ENCODE peak calls at places on chromosomes 11 and 22, in six cellular contexts. C is NT2/D1, P is H1, H is GM12878, L is K562, G is HepG2. V is an unnamed sample.

GRCh38 chr22:49521787-49522224 is 305.9 kb downstream of the BRD1 start:
- DNase-seq in C (no peak), H (no peak), L (no peak), P (no peak), G (no peak), V (no peak)

GRCh38 chr11:69588270-69588669 is 52.7 kb upstream of the CCND1 start:
- DNase-seq in H (no peak), L (no peak), G (peak), C (no peak), P (no peak), V (peak)

GRCh38 chr22:45542001-45542520 is 39.4 kb downstream of the FBLN1 start:
- DNase-seq in H (no peak), C (no peak), G (no peak), P (no peak), L (no peak), V (no peak)

GRCh38 chr11:130523166-130523565 is 74.7 kb downstream of the ADAMTS15 start:
- DNase-seq in G (no peak), L (no peak), H (no peak), C (no peak), P (no peak), V (no peak)

GRCh38 chr11:114607753-114608459 is 12.3 kb upstream of the NXPE4 start:
- DNase-seq in C (no peak), L (no peak), P (no peak), G (no peak), H (no peak), V (no peak)

GRCh38 chr11:134027671-134028070 is 41.2 kb upstream of the JAM3 start:
- DNase-seq in C (no peak), H (no peak), L (no peak), G (no peak), P (no peak), V (no peak)

GRCh38 chr22:20245577-20246367 is 22.3 kb downstream of the RTN4R start:
- DNase-seq in H (no peak), C (no peak), L (no peak), G (no peak), P (no peak), V (no peak)

GRCh38 chr11:27211370-27212127 is 151.5 kb downstream of the CCDC34 start:
- DNase-seq in H (no peak), P (no peak), L (peak), G (no peak), C (no peak), V (peak)

DNA sequence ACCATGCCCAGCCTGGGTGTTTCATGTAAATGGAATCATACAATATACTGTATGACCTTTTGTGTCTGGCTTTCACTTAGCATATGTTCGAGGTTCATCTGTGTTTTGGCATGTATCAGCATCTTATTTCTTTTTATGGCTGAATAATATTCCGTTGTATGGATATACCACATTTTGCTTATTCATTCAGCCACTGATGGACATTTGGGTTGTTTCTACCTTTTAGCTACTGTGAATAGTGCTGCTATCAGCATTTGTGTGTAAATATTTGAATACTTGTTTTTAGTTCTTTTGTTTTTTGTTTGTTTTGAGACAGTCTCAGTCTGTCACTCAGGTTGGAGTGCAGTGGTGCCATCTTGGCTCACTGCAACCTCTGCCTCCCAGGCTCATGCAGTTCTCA is 35.7 kb downstream of the KDM2A start:
- DNase-seq in L (no peak), G (no peak), C (no peak), P (no peak), H (no peak), V (no peak)
- TF ChIP-seq YY1 in L (no peak), G (no peak), C (no peak), P (no peak), H (no peak), V (no peak)

GRCh38 chr22:32836286-32836859 is 34.9 kb downstream of the TIMP3 start:
- DNase-seq in P (no peak), H (no peak), C (no peak), G (peak), L (peak), V (no peak)

GRCh38 chr22:32841175-32841574 is 39.7 kb downstream of the TIMP3 start:
- DNase-seq in L (no peak), H (no peak), G (no peak), C (no peak), P (no peak), V (no peak)

GRCh38 chr22:32839776-32840571 is 38.5 kb downstream of the TIMP3 start:
- DNase-seq in P (no peak), G (no peak), H (no peak), L (no peak), C (no peak), V (no peak)

GRCh38 chr22:32837142-32837541 is 35.6 kb downstream of the TIMP3 start:
- DNase-seq in C (no peak), L (no peak), H (no peak), P (no peak), G (no peak), V (no peak)

DNA sequence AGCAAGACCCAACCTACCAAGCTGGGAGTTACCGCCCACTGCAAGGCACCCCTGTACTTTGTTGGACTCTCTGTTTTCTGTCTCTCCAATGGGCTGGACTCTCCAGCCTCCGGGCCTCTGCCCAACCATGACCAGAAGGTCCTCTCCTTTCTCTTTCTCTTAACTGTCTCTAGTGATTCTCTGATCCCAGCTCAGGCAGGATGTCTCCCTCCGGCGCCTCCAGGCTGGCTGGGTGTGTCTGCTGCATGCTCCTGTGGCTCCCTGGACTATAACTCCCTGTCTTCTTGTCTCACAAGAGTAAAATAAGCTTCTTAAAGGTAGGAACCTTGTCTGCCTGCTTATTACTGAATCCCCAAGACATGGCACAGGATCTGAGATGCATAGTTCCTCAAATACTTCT is 36.3 kb downstream of the TIMP3 start:
- DNase-seq in C (no peak), G (no peak), L (no peak), H (no peak), P (no peak), V (no peak)
- TF ChIP-seq ZNF274 in C (no peak), G (no peak), L (no peak), H (no peak), P (no peak), V (no peak)

GRCh38 chr11:128622137-128622523 is 34.8 kb upstream of the ETS1 start:
- DNase-seq in P (no peak), C (no peak), G (no peak), L (no peak), H (no peak), V (no peak)

GRCh38 chr11:128625766-128626165 is 38.4 kb upstream of the ETS1 start:
- DNase-seq in H (no peak), P (no peak), C (no peak), L (no peak), G (no peak), V (no peak)

GRCh38 chr11:128626913-128627665 is 39.7 kb upstream of the ETS1 start:
- DNase-seq in L (no peak), P (no peak), H (no peak), C (no peak), G (no peak), V (no peak)

GRCh38 chr11:128625316-128625715 is 38.0 kb upstream of the ETS1 start:
- DNase-seq in P (no peak), C (no peak), G (no peak), L (no peak), H (no peak), V (no peak)

GRCh38 chr11:128624269-128625170 is 37.2 kb upstream of the ETS1 start:
- DNase-seq in G (no peak), P (no peak), C (no peak), L (no peak), H (no peak), V (no peak)
- TF ChIP-seq YY1 in G (no peak), P (no peak), C (no peak), L (no peak), H (no peak), V (no peak)

GRCh38 chr11:111707691-111708067 is 58.5 kb downstream of the PPP2R1B start:
- DNase-seq in L (no peak), H (no peak), P (no peak), C (no peak), G (no peak), V (no peak)

GRCh38 chr11:111702623-111703022 is 63.6 kb downstream of the PPP2R1B start:
- DNase-seq in L (no peak), P (no peak), G (no peak), C (no peak), H (no peak), V (no peak)

GRCh38 chr11:111707039-111707690 is 59.0 kb downstream of the PPP2R1B start:
- DNase-seq in G (peak), C (no peak), L (no peak), P (no peak), H (no peak), V (no peak)
- TF ChIP-seq ZNF274 in G (no peak), C (no peak), L (no peak), P (no peak), H (no peak), V (no peak)